ENCODE peak calls at places on chromosome 20, in four cellular contexts. W, G, O and Q are unnamed samples.

GRCh38 chr20:59777814-59778575 is 155.4 kb downstream of the SYCP2 start:
- DNase-seq in W (no peak), G (no peak), O (no peak), Q (no peak)

GRCh38 chr20:35821807-35822242 is 50.0 kb downstream of the PHF20 start:
- DNase-seq in W (peak), G (peak), O (peak), Q (peak)

GRCh38 chr20:61891916-61892649 is 173.6 kb downstream of the TAF4 start:
- DNase-seq in W (no peak), G (no peak), O (no peak), Q (no peak)

GRCh38 chr20:58374027-58374850 is 14.8 kb upstream of the VAPB start:
- DNase-seq in W (no peak), G (no peak), O (no peak), Q (no peak)

GRCh38 chr20:58349586-58349985 is 39.4 kb upstream of the VAPB start:
- DNase-seq in W (peak), G (peak), O (peak), Q (no peak)

GRCh38 chr20:61461459-61461858 is 209.4 kb downstream of the CDH4 start:
- DNase-seq in W (no peak), G (no peak), O (no peak), Q (no peak)

GRCh38 chr20:2151805-2152727 is 50.4 kb downstream of the STK35 start:
- DNase-seq in W (peak), G (peak), O (peak), Q (peak)

GRCh38 chr20:3041818-3042504 is 1.5 kb upstream of the GNRH2 start:
- DNase-seq in W (peak), G (no peak), O (no peak), Q (no peak)

GRCh38 chr20:51750037-51750769 is 18.0 kb downstream of the ATP9A start:
- DNase-seq in W (peak), G (peak), O (peak), Q (peak)

GRCh38 chr20:8652396-8652795 is 416.5 kb upstream of the PLCB4 start:
- DNase-seq in W (no peak), G (no peak), O (no peak), Q (no peak)

GRCh38 chr20:4244700-4245485 is 229.5 kb upstream of the RNF24 start:
- DNase-seq in W (peak), G (no peak), O (no peak), Q (no peak)

GRCh38 chr20:62952373-62953166 is at the start of gene SLC17A9:
- DNase-seq in W (peak), G (no peak), O (peak), Q (no peak)

GRCh38 chr20:57810511-57811372 is 100.9 kb upstream of the PMEPA1 start:
- DNase-seq in W (no peak), G (peak), O (no peak), Q (no peak)

DNA sequence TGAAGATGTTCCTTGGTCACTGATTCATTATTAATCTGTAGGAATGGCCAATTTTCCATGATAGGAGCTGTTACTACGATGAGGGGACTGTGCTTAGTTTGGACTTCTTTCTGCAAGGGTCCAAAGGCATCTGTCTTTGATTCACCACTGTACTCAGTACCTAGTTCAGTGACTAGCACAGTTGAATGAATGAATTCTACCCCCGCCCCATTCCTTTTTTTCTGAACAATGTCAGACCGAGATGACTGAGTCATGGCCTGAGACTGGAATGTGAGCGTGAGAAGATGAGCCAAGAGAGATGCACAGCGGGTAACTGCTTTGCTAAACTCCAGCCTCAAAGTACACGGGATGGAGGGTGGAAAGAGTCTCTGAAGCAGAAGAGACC is 419 bp upstream of the SNHG17 start:
- DNase-seq in W (peak), G (peak), O (peak), Q (peak)
- H3K4me3 ChIP-seq in W (no peak), G (no peak), O (peak), Q (peak)

GRCh38 chr20:64099880-64100565 is 7.3 kb downstream of the NPBWR2 start:
- DNase-seq in W (no peak), G (no peak), O (no peak), Q (no peak)

GRCh38 chr20:64100946-64101688 is 6.2 kb downstream of the NPBWR2 start:
- DNase-seq in W (no peak), G (no peak), O (no peak), Q (no peak)

GRCh38 chr20:64099086-64099786 is 8.1 kb downstream of the NPBWR2 start:
- DNase-seq in W (no peak), G (no peak), O (no peak), Q (no peak)

GRCh38 chr20:64101731-64102621 is 5.4 kb downstream of the NPBWR2 start:
- DNase-seq in W (peak), G (no peak), O (peak), Q (peak)

GRCh38 chr20:64100566-64100888 is 6.8 kb downstream of the NPBWR2 start:
- DNase-seq in W (no peak), G (no peak), O (no peak), Q (no peak)
- H3K4me3 ChIP-seq in W (no peak), G (no peak), O (no peak), Q (no peak)

DNA sequence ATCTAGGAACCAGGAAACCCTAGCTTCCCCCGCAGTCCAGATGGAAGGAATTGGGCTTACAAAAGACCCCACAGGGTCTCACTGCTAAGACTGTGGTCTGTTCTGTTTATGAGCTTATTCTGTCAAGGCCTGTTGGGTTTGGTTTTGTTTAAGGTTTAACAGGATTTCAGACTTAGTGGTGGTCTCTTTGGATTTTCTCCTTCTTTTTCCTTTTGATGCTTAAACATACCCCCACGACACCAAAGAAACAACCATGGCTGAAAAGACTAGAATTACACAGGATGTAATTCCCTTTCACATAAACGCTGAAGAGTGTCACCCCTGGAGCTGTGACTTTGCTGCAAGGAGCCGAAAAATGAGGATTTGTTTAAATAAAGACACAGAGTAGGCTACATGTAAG is 408.6 kb downstream of the PREX1 start:
- DNase-seq in W (no peak), G (no peak), O (no peak), Q (no peak)
- H3K4me3 ChIP-seq in W (no peak), G (no peak), O (no peak), Q (no peak)

GRCh38 chr20:54477556-54477955 is 2.2 kb downstream of the DOK5 start:
- DNase-seq in W (no peak), G (no peak), O (peak), Q (no peak)
- H3K4me3 ChIP-seq in W (no peak), G (no peak), O (peak), Q (peak)

GRCh38 chr20:50286609-50287008 is 96.0 kb downstream of the CEBPB start:
- DNase-seq in W (peak), G (peak), O (peak), Q (peak)
- H3K4me3 ChIP-seq in W (no peak), G (no peak), O (no peak), Q (no peak)

DNA sequence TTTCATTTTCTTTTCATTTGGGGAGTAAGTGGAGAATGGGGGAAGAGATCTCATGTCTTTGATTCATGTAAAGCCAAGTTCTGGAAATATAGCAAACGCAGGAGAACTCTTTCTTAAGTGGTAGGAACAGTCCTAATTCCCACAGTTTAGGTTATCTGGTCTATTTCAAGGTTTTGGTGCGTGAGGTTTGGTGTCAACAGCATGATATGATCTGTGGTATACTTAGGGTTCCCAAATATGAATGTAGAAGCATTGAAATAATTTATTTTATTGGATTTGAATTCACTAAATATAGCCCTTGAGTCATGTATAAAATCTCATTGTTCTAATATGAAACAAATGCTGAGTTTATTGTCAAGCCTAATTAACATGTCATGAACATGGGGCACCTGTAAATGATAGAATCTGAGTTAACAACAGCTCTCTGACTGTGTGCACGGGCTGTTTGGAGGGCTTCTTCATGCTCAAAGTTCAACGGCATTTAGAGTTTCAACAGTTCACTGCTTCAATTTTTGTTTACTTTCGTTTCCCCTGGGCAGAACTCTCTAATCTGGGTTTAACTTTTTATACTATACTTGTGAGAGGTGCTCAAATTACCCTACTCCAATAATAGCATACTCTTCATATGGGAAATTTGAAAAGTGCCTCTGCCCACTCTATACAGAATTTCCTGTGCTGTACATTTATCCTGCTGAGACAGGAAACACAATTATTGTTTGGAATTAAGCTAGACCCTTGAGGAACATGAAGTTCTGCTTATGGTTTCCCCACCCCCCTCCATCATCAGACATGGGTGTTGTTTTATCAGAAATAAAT is 236.3 kb upstream of the ZNF217 start:
- DNase-seq in W (peak), G (no peak), O (peak), Q (no peak)
- H3K4me3 ChIP-seq in W (peak), G (peak), O (peak), Q (peak)

DNA sequence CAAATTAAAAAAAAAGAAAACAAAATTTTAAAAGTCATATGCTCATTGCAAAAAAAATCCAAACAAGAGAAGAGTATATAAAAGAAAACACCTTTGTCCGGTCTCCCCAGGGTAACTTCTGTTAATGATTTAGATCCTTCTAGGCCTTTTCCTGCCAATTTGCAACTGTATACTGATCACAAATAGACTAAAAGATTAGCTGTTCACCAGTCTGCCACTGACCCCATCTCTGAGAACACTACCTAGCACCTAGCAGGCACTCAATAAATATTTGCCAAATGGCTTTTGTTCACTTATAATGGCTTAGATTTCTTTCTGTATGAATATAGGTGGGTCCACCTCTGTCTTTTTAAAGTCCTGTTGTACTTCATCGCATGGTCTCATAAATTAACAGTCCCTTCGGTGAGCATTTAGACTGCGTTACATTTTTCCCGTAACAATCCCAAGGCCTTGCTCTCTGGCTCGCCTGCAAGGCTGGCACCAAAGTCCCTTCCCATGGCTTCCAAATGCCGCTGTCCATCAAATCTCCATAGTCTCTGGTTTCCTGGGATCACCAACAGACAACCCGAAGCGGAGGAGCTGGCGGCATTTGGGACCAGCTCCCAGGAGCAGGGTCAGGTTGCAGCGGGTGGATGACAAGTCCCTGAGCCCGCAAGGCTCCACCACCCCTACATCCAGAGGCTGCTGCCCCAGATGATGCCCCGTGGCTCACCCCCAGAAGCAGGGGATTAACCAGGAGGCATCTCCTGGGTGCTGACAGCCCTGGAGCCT is 11.8 kb downstream of the JPH2 start:
- DNase-seq in W (no peak), G (no peak), O (no peak), Q (no peak)
- H3K4me3 ChIP-seq in W (no peak), G (no peak), O (no peak), Q (no peak)

GRCh38 chr20:53950578-53950977 is 119.8 kb downstream of the BCAS1 start:
- DNase-seq in W (no peak), G (no peak), O (no peak), Q (no peak)

GRCh38 chr20:53947501-53948195 is 122.7 kb downstream of the BCAS1 start:
- DNase-seq in W (no peak), G (no peak), O (no peak), Q (no peak)

GRCh38 chr20:53950031-53950430 is 120.4 kb downstream of the BCAS1 start:
- DNase-seq in W (peak), G (no peak), O (peak), Q (peak)

GRCh38 chr20:53949319-53949839 is 121.0 kb downstream of the BCAS1 start:
- DNase-seq in W (peak), G (peak), O (peak), Q (peak)

DNA sequence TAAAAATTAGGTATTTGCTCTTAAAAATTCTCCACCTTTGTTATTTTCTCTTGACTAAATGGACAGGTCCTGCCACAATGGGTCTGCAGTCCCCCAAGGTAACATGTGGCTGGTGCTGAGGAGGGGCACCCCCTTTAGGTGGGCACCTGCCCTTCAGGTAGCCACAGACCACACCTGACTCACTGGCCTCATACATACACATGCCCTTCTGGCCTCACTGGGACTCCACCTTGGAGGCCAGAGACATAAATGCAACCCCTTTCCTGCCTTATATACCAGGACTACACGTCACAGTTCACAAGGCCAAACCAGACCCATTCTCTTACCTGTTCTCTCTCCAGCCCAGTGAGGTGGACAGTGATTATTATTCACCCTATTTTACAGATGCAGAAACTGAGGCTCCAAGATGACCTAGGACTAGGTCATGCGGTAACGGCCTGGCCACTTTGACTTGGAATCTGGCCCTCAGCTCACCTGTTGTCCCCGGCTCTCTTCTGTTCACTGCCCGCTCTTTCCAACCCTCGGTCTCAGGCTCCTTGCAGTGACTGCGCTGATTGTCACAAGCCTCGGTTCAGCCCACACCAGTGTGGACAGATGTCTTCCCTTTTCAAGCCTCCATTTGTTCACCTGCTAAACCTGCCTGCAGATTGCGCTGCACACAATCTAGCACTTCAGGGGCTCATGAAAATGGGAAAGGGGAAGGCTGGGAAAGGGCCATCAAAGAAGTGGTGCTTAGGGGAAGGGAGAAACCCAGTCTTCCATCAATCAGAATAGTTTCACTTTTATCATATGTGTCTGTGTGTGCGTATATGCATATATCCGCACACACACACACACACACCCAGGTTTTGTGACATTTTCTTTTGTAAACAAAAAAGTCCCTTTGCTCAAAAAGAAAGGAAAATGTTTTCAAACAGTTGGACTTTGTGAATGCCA is 121.7 kb downstream of the BCAS1 start:
- DNase-seq in W (no peak), G (no peak), O (no peak), Q (no peak)
- H3K4me3 ChIP-seq in W (no peak), G (no peak), O (no peak), Q (no peak)

GRCh38 chr20:21820688-21821087 is 115.2 kb downstream of the PAX1 start:
- DNase-seq in W (no peak), G (no peak), O (no peak), Q (no peak)
- H3K4me3 ChIP-seq in W (no peak), G (no peak), O (no peak), Q (no peak)

GRCh38 chr20:49982346-49983122 is at the start of gene SNAI1:
- DNase-seq in W (peak), G (peak), O (peak), Q (peak)
- H3K4me3 ChIP-seq in W (peak), G (no peak), O (peak), Q (peak)